ENCODE peak calls at places on chromosome 2, in four cellular contexts. One of them, this sample, is unnamed.

GRCh38 chr2:163157411-163157810 is 318.8 kb upstream of the KCNH7 start:
- DNase-seq in activated CD4-positive, CD25-positive, alpha-beta regulatory T cell treated with anti-CD3 and anti-CD28 coated beads, Interleukin-2, amount 50 U/mL, for 72 hours: no peak
- DNase-seq in nucleus accumbens: no peak
- DNase-seq in HT1080: no peak
- DNase-seq in this sample: no peak

GRCh38 chr2:112239862-112240261 is 15.0 kb downstream of the ZC3H8 start:
- DNase-seq in activated CD4-positive, CD25-positive, alpha-beta regulatory T cell treated with anti-CD3 and anti-CD28 coated beads, Interleukin-2, amount 50 U/mL, for 72 hours: no peak
- DNase-seq in nucleus accumbens: no peak
- DNase-seq in HT1080: no peak
- DNase-seq in this sample: no peak

GRCh38 chr2:107380912-107381311 is 445.8 kb upstream of the RGPD4 start:
- DNase-seq in activated CD4-positive, CD25-positive, alpha-beta regulatory T cell treated with anti-CD3 and anti-CD28 coated beads, Interleukin-2, amount 50 U/mL, for 72 hours: no peak
- DNase-seq in nucleus accumbens: no peak
- DNase-seq in HT1080: no peak
- DNase-seq in this sample: no peak

GRCh38 chr2:240629968-240630770 is 4.9 kb downstream of the GPR35 start:
- DNase-seq in activated CD4-positive, CD25-positive, alpha-beta regulatory T cell treated with anti-CD3 and anti-CD28 coated beads, Interleukin-2, amount 50 U/mL, for 72 hours: peak; percentile 27
- DNase-seq in nucleus accumbens: no peak
- DNase-seq in HT1080: no peak
- DNase-seq in this sample: no peak

GRCh38 chr2:131152065-131152464 is 46.9 kb downstream of the PLEKHB2 start:
- DNase-seq in activated CD4-positive, CD25-positive, alpha-beta regulatory T cell treated with anti-CD3 and anti-CD28 coated beads, Interleukin-2, amount 50 U/mL, for 72 hours: no peak
- DNase-seq in nucleus accumbens: no peak
- DNase-seq in HT1080: no peak
- DNase-seq in this sample: no peak

GRCh38 chr2:119553687-119554344 is 9.6 kb downstream of the CFAP221 start:
- DNase-seq in activated CD4-positive, CD25-positive, alpha-beta regulatory T cell treated with anti-CD3 and anti-CD28 coated beads, Interleukin-2, amount 50 U/mL, for 72 hours: no peak
- DNase-seq in nucleus accumbens: no peak
- DNase-seq in HT1080: no peak
- DNase-seq in this sample: no peak

GRCh38 chr2:56014075-56014730 is 90.6 kb upstream of the EFEMP1 start:
- DNase-seq in activated CD4-positive, CD25-positive, alpha-beta regulatory T cell treated with anti-CD3 and anti-CD28 coated beads, Interleukin-2, amount 50 U/mL, for 72 hours: no peak
- DNase-seq in nucleus accumbens: no peak
- DNase-seq in HT1080: no peak
- DNase-seq in this sample: no peak

GRCh38 chr2:101627284-101628049 is 70.0 kb upstream of the MAP4K4 start:
- DNase-seq in activated CD4-positive, CD25-positive, alpha-beta regulatory T cell treated with anti-CD3 and anti-CD28 coated beads, Interleukin-2, amount 50 U/mL, for 72 hours: no peak
- DNase-seq in nucleus accumbens: no peak
- DNase-seq in HT1080: no peak
- DNase-seq in this sample: no peak

GRCh38 chr2:48448274-48449061 is 81.5 kb upstream of the STON1 start:
- DNase-seq in activated CD4-positive, CD25-positive, alpha-beta regulatory T cell treated with anti-CD3 and anti-CD28 coated beads, Interleukin-2, amount 50 U/mL, for 72 hours: no peak
- DNase-seq in nucleus accumbens: no peak
- DNase-seq in HT1080: no peak
- DNase-seq in this sample: no peak

GRCh38 chr2:61434314-61434713 is 36.6 kb downstream of the USP34 start:
- DNase-seq in activated CD4-positive, CD25-positive, alpha-beta regulatory T cell treated with anti-CD3 and anti-CD28 coated beads, Interleukin-2, amount 50 U/mL, for 72 hours: no peak
- DNase-seq in nucleus accumbens: no peak
- DNase-seq in HT1080: no peak
- DNase-seq in this sample: no peak

This sample was measured in HAP-1.